ENCODE peak calls at places on chromosomes 4 and X, in nine cellular contexts. J, Y, T, M, O, C, B, Q and L are unnamed samples.

GRCh38 chr4:184746532-184746870 is 12.6 kb upstream of the CENPU start:
- DNase-seq in J (no peak), Y (no peak), T (peak), M (peak), O (peak), C (peak), B (peak), Q (peak), L (no peak)

GRCh38 chr4:98530572-98530971 is 127.8 kb downstream of the TSPAN5 start:
- DNase-seq in J (no peak), Y (no peak), T (no peak), M (no peak), O (no peak), C (no peak), B (no peak), Q (no peak), L (no peak)

GRCh38 chrX:21798677-21799219 is 40.7 kb upstream of the MBTPS2 start:
- DNase-seq in J (peak), Y (peak), T (no peak), M (no peak), O (no peak), C (no peak), B (peak), Q (peak), L (no peak)

GRCh38 chr4:94262163-94263016 is 54.7 kb downstream of the SMARCAD1 start:
- DNase-seq in J (no peak), Y (no peak), T (no peak), M (no peak), O (no peak), C (no peak), B (peak), Q (no peak), L (no peak)

GRCh38 chrX:39853417-39853816 is 244.3 kb downstream of the BCOR start:
- DNase-seq in J (no peak), Y (no peak), T (no peak), M (no peak), O (no peak), C (no peak), B (no peak), Q (no peak), L (no peak)

GRCh38 chr4:2570551-2571222 is 34.2 kb downstream of the FAM193A start:
- DNase-seq in J (no peak), Y (no peak), T (no peak), M (no peak), O (no peak), C (no peak), B (no peak), Q (no peak), L (no peak)

GRCh38 chrX:68889244-68889643 is 60.4 kb downstream of the EFNB1 start:
- DNase-seq in J (no peak), Y (no peak), T (no peak), M (no peak), O (no peak), C (no peak), B (no peak), Q (no peak), L (no peak)

GRCh38 chrX:54422168-54422567 is 18.0 kb upstream of the TSR2 start:
- DNase-seq in J (no peak), Y (no peak), T (no peak), M (no peak), O (no peak), C (no peak), B (no peak), Q (no peak), L (no peak)

GRCh38 chr4:17956245-17956644 is 65.3 kb downstream of the LCORL start:
- DNase-seq in J (no peak), Y (no peak), T (no peak), M (no peak), O (no peak), C (no peak), B (no peak), Q (no peak), L (no peak)

GRCh38 chr4:184167576-184167975 is 50.1 kb downstream of the ENPP6 start:
- DNase-seq in J (no peak), Y (no peak), T (peak), M (no peak), O (no peak), C (no peak), B (no peak), Q (no peak), L (no peak)

GRCh38 chr4:3335385-3335784 is 42.6 kb downstream of the RGS12 start:
- DNase-seq in J (no peak), Y (no peak), T (peak), M (peak), O (peak), C (no peak), B (no peak), Q (no peak), L (no peak)

GRCh38 chr4:140090215-140090731 is 63.7 kb downstream of the MAML3 start:
- DNase-seq in J (no peak), Y (peak), T (no peak), M (no peak), O (no peak), C (no peak), B (no peak), Q (peak), L (no peak)

GRCh38 chr4:108978066-108978465 is 215.2 kb upstream of the ETNPPL start:
- DNase-seq in J (no peak), Y (no peak), T (no peak), M (no peak), O (no peak), C (no peak), B (no peak), Q (no peak), L (no peak)

GRCh38 chrX:22351966-22352365 is 79.3 kb downstream of the CBLL2 start:
- DNase-seq in J (no peak), Y (no peak), T (no peak), M (no peak), O (no peak), C (no peak), B (peak), Q (peak), L (no peak)

GRCh38 chr4:51894246-51894645 is 51.3 kb downstream of the DCUN1D4 start:
- DNase-seq in J (no peak), Y (no peak), T (no peak), M (no peak), O (no peak), C (no peak), B (peak), Q (no peak), L (no peak)

GRCh38 chr4:128302775-128303174 is 15.2 kb upstream of the PGRMC2 start:
- DNase-seq in J (no peak), Y (no peak), T (no peak), M (no peak), O (no peak), C (no peak), B (no peak), Q (no peak), L (no peak)

GRCh38 chr4:147355849-147356248 is 125.0 kb upstream of the EDNRA start:
- DNase-seq in J (no peak), Y (no peak), T (no peak), M (no peak), O (no peak), C (no peak), B (peak), Q (peak), L (no peak)

GRCh38 chr4:139852612-139853269 is 187.1 kb downstream of the MGST2 start:
- DNase-seq in J (no peak), Y (no peak), T (no peak), M (no peak), O (no peak), C (no peak), B (peak), Q (no peak), L (no peak)

GRCh38 chrX:40749874-40750273 is 14.5 kb upstream of the MED14 start:
- DNase-seq in J (no peak), Y (no peak), T (no peak), M (no peak), O (no peak), C (no peak), B (no peak), Q (no peak), L (no peak)

GRCh38 chr4:76689079-76689817 is 208.7 kb downstream of the SOWAHB start:
- DNase-seq in J (no peak), Y (no peak), T (peak), M (no peak), O (no peak), C (no peak), B (peak), Q (no peak), L (no peak)

GRCh38 chrX:108036298-108036973 is 8.4 kb upstream of the VSIG1 start:
- DNase-seq in J (no peak), Y (peak), T (no peak), M (no peak), O (no peak), C (no peak), B (peak), Q (peak), L (no peak)

GRCh38 chr4:87819281-87819919 is 13.4 kb upstream of the MEPE start:
- DNase-seq in J (no peak), Y (no peak), T (peak), M (no peak), O (no peak), C (no peak), B (peak), Q (peak), L (no peak)

GRCh38 chrX:104253567-104254441 is 929 bp downstream of the ESX1 start:
- DNase-seq in J (no peak), Y (no peak), T (peak), M (no peak), O (no peak), C (no peak), B (no peak), Q (no peak), L (no peak)

GRCh38 chr4:173448919-173449641 is 50.2 kb upstream of the SCRG1 start:
- DNase-seq in J (no peak), Y (no peak), T (peak), M (no peak), O (no peak), C (no peak), B (no peak), Q (no peak), L (no peak)

GRCh38 chr4:102299708-102300107 is 45.6 kb downstream of the SLC39A8 start:
- DNase-seq in J (peak), Y (peak), T (peak), M (peak), O (peak), C (no peak), B (peak), Q (peak), L (no peak)

GRCh38 chrX:13691845-13692334 is 3.0 kb downstream of the RAB9A start:
- DNase-seq in J (no peak), Y (no peak), T (no peak), M (no peak), O (no peak), C (no peak), B (no peak), Q (peak), L (no peak)

GRCh38 chrX:14801136-14801535 is 71.7 kb downstream of the FANCB start:
- DNase-seq in J (no peak), Y (no peak), T (no peak), M (no peak), O (no peak), C (no peak), B (no peak), Q (no peak), L (no peak)

GRCh38 chrX:154315416-154315815 is 19.8 kb downstream of the TKTL1 start:
- DNase-seq in J (no peak), Y (no peak), T (no peak), M (no peak), O (no peak), C (no peak), B (no peak), Q (no peak), L (no peak)

GRCh38 chr4:15368906-15369305 is 58.9 kb upstream of the C1QTNF7 start:
- DNase-seq in J (no peak), Y (no peak), T (no peak), M (no peak), O (no peak), C (no peak), B (peak), Q (peak), L (no peak)

GRCh38 chr4:125013891-125014290 is 300.9 kb upstream of the FAT4 start:
- DNase-seq in J (no peak), Y (no peak), T (no peak), M (no peak), O (no peak), C (no peak), B (peak), Q (peak), L (no peak)

GRCh38 chr4:39732728-39733127 is 34.8 kb downstream of the UBE2K start:
- DNase-seq in J (no peak), Y (no peak), T (no peak), M (no peak), O (no peak), C (no peak), B (peak), Q (peak), L (no peak)

DNA sequence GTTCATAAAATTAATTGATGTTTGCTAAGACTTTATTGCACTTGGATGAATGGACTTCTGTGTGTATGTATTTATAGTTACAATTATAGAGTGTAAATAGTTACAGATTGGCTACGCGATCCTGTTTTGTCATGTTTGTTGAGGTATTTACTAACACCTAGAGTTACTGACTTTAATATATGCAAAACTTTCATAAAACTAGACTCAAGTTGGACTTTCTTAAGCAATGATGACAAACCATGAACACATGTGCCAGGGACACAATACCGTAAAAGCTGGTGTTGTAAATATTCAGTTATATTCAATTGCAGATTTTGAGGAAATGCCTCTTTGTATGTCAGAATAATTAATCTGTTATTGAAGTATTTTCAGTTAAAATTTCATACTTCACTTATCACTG is 6.1 kb downstream of the GRIA2 start:
- DNase-seq in J (no peak), Y (no peak), T (no peak), M (no peak), O (no peak), C (no peak), B (no peak), Q (no peak), L (no peak)
- TF ChIP-seq CTCF in J (no peak), Y (no peak), T (no peak), M (no peak), O (no peak), C (no peak), B (no peak), Q (no peak), L (no peak)

GRCh38 chrX:37302569-37302968 is 46.6 kb upstream of the PRRG1 start:
- DNase-seq in J (no peak), Y (no peak), T (peak), M (no peak), O (no peak), C (no peak), B (peak), Q (peak), L (no peak)
- TF ChIP-seq CTCF in J (no peak), Y (peak), T (peak), M (no peak), O (peak), C (no peak), B (peak), Q (peak), L (no peak)

GRCh38 chr4:101086801-101087586 is 260.3 kb downstream of the PPP3CA start:
- DNase-seq in J (no peak), Y (no peak), T (peak), M (no peak), O (no peak), C (no peak), B (peak), Q (no peak), L (no peak)
- TF ChIP-seq CTCF in J (peak), Y (peak), T (peak), M (no peak), O (no peak), C (no peak), B (peak), Q (peak), L (no peak)

DNA sequence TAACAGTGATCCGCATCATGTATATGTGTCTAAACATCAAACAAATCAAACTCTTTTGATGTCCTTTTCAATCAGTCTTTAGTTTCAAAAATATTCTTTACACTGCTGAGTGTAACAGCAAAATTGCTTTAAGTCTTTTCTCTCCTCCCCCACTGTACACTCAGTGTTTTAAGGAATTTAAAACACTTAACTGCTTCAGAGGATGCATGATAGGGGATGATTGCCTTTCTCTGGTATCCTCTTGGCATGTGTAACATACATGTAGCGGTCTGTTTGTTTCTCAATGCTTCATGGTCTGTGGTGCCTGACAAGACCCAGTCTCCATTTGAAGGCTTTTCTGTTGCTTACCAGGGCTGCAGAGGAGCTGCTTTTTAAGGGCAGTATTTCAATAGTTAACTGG is 41.6 kb downstream of the LIMCH1 start:
- DNase-seq in J (no peak), Y (no peak), T (no peak), M (no peak), O (no peak), C (no peak), B (no peak), Q (no peak), L (no peak)
- TF ChIP-seq CTCF in J (no peak), Y (no peak), T (no peak), M (no peak), O (no peak), C (no peak), B (no peak), Q (no peak), L (no peak)

DNA sequence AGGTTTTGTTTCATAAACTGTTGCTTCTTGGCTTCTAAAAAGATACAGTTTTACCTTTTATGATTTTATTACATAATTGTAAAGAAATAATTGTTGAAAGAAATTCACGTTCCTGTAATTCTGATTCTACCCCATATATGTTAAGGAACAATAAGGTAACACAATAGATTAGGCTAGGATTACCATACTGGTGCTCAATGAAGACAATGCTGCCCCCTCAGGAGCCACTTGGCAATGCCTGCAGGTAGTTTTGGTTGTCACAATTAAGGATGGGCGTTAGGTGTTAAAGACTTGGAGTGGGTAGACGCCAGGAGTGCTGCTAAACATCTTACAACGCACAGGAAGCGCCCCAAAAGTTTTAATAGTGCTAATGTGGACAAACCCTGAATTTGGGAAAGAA is 133.2 kb downstream of the NLGN4X start:
- DNase-seq in J (no peak), Y (no peak), T (peak), M (no peak), O (no peak), C (no peak), B (no peak), Q (no peak), L (no peak)
- TF ChIP-seq CTCF in J (peak), Y (peak), T (peak), M (no peak), O (no peak), C (no peak), B (no peak), Q (peak), L (no peak)